ENCODE peak calls at places on chromosomes 6 and 20, in four cellular contexts. Z, O, E and D are unnamed samples.

GRCh38 chr6:111210074-111210729 is 122.9 kb downstream of the SLC16A10 start:
- DNase-seq in Z (no peak), O (no peak), E (no peak), D (no peak)

GRCh38 chr6:90274481-90275030 is 22.1 kb downstream of the BACH2 start:
- DNase-seq in E (peak; percentile 27), O (no peak), Z (no peak), D (no peak)

GRCh38 chr6:112571886-112572285 is 224.8 kb downstream of the RFPL4B start:
- DNase-seq in E (no peak), Z (no peak), O (no peak), D (no peak)

GRCh38 chr6:14499804-14500203 is 382.2 kb downstream of the CD83 start:
- DNase-seq in E (no peak), O (no peak), Z (no peak), D (no peak)

GRCh38 chr6:15663057-15663638 is 320 bp upstream of the DTNBP1 start:
- DNase-seq in Z (no peak), O (no peak), E (no peak), D (no peak)

GRCh38 chr6:37665309-37665708 is 32.4 kb downstream of the MDGA1 start:
- DNase-seq in E (no peak), Z (no peak), O (no peak), D (no peak)

GRCh38 chr20:19692685-19693119 is 65.4 kb upstream of the RIN2 start:
- DNase-seq in Z (peak; percentile 69), O (peak; percentile 60), E (peak; percentile 66), D (peak; percentile 74)

GRCh38 chr6:113859349-113860164 is 2.4 kb downstream of the MARCKS start:
- DNase-seq in O (peak; percentile 52), Z (peak; percentile 65), E (peak; percentile 42), D (peak; percentile 44)

GRCh38 chr6:5752282-5752681 is 254.4 kb downstream of the NRN1 start:
- DNase-seq in O (no peak), Z (no peak), E (no peak), D (no peak)

GRCh38 chr6:134722429-134722828 is 227.5 kb downstream of the ALDH8A1 start:
- DNase-seq in E (no peak), O (no peak), Z (no peak), D (peak; percentile 33)

GRCh38 chr6:90458353-90459224 is 128.3 kb downstream of the MAP3K7 start:
- DNase-seq in O (no peak), Z (no peak), E (no peak), D (no peak)

GRCh38 chr6:121607716-121608115 is 172.3 kb downstream of the GJA1 start:
- DNase-seq in Z (no peak), O (no peak), E (no peak), D (no peak)

GRCh38 chr6:24231578-24231977 is 105.6 kb downstream of the NRSN1 start:
- DNase-seq in E (no peak), O (no peak), Z (no peak), D (no peak)

GRCh38 chr6:108564178-108564577 is 3.5 kb downstream of the FOXO3 start:
- DNase-seq in E (no peak), O (no peak), Z (no peak), D (no peak)

GRCh38 chr6:108568101-108568500 is 7.4 kb downstream of the FOXO3 start:
- DNase-seq in E (no peak), O (no peak), Z (no peak), D (no peak)

GRCh38 chr6:108565091-108565766 is 4.5 kb downstream of the FOXO3 start:
- DNase-seq in O (no peak), Z (no peak), E (no peak), D (no peak)

GRCh38 chr6:108566406-108566805 is 5.7 kb downstream of the FOXO3 start:
- DNase-seq in O (no peak), E (peak; percentile 77), Z (no peak), D (no peak)

DNA sequence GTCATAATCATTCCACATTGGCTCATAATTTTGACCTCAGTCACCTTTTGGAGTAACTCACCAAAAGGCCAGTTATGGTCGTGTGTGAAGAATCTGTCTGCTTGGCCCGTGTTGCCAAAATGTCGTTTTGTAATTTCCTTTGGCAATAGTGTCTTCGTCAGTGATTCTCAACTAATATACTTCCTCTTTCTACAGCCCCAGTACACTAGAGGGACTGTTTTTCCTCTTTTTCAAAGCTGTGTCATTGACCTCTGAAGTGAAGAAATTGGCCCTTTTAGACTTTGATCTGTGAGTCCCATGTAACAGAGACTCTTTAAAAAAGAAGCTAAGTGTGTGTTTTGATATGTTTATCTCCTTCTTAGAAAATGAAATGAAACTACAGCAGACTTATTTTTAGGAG is 5.2 kb downstream of the FOXO3 start:
- DNase-seq in O (peak; percentile 37), E (peak; percentile 31), Z (no peak), D (peak; percentile 60)
- TF ChIP-seq CTCF in O (peak; percentile 5), E (peak; percentile 35), Z (peak; percentile 25), D (no peak)

DNA sequence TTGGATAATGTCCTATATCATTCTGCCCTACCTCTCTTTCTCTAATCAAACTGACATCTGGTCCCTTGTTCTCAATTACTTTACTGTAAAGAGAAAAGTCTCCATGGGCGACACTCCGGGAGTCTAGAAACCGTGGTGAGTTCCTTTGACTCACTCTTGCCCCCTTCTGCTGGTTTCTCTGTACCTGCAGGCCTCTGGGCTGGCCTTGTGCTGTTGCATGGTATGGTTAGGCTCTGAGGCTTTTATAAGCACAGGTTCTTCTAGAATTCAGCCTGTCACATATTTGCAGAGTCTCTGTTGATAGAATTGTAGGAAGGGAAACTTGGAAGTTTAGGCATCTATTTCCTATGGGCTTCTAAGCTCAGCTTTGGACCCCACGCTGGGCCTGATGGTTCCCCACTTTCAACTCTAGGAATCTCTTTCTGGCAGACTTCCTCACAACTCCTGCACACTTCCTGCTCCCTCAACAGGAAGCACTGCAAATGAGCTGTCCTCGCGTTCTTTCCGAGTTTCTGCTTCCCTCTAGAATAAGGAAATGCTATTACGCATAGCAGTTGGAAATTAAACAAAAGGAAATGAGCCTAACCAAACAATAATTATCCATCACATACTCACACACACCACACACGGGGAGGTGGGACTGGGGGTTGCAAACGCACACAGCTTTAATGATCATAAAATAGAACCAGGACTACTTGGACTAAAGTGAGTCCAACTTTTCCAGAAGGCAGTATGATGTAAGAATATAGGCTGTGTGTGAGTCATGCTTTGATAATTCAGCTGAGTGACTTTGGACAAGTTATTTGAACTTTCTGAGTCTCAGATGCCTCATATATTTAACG is 683.3 kb downstream of the QKI start:
- DNase-seq in Z (no peak), E (no peak), O (no peak), D (peak; percentile 64)
- H3K4me3 ChIP-seq in Z (no peak overlapping the region), E (no peak overlapping the region), O (no peak overlapping the region), D (no peak overlapping the region)

GRCh38 chr6:33197431-33198048 is 2.9 kb downstream of the RXRB start:
- DNase-seq in E (peak; percentile 81), Z (no peak), O (no peak), D (peak; percentile 86)
- H3K27ac ChIP-seq in E (peak overlapping the region; percentile 36), Z (no peak overlapping the region), O (peak overlapping the region; percentile 30), D (no peak overlapping the region)

GRCh38 chr6:161218222-161218621 is 55.6 kb downstream of the AGPAT4 start:
- DNase-seq in Z (no peak), O (no peak), E (no peak), D (no peak)
- TF ChIP-seq CTCF in Z (no peak), O (no peak), E (no peak), D (no peak)

DNA sequence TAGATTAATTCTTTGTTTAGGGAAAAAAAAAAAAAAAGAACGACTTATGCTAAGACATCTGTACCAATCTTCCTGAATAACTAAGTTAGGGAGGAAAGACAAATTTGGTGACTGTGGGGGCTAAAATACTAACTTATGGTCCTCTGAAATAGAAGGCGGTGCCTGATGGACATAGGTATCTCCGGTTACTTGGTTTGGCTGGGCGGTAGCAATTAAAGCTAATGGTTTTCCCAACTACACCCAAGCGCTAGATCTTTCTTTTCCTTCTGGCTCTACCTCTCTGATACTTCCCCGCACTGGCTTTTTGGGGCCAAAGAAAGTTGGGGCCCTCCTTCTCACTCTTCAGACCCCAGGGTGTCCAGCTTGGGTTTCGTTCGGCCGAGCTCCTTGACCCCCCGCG is 1.0 kb upstream of the RBM24 start:
- DNase-seq in E (no peak), Z (no peak), O (no peak), D (no peak)
- H3K4me3 ChIP-seq in E (no peak overlapping the region), Z (peak overlapping the region; percentile 80), O (peak overlapping the region; percentile 93), D (peak overlapping the region; percentile 61)